ENCODE peak calls at places on chromosomes 3 and 15, in six cellular contexts. S is transverse colon, A is tibial nerve, J is GM12878, N is ovary, K is stomach. R is an unnamed sample. For H3K4me1, the result is how much of the 10 kb centered on the place peaks cover.

GRCh38 chr3:45687828-45688193 is 1.4 kb upstream of the SACM1L start:
- DNase-seq in S (no peak), A (no peak), J (no peak), N (no peak), K (no peak), R (no peak)

GRCh38 chr15:39624806-39625205 is 43.9 kb downstream of the THBS1 start:
- DNase-seq in S (peak), A (peak), J (peak), N (peak), K (peak), R (peak)

GRCh38 chr3:129892857-129893615 is 475 bp downstream of the TMCC1 start:
- DNase-seq in S (peak), A (peak), J (peak), N (peak), K (no peak), R (peak)

GRCh38 chr3:151903501-151903991 is 30.1 kb downstream of the SUCNR1 start:
- DNase-seq in S (no peak), A (no peak), J (no peak), N (peak), K (no peak), R (no peak)

GRCh38 chr3:188230962-188231361 is 77.0 kb downstream of the LPP start:
- DNase-seq in S (no peak), A (no peak), J (no peak), N (no peak), K (no peak), R (peak)

GRCh38 chr3:123834631-123835030 is 49.5 kb downstream of the MYLK start:
- DNase-seq in S (no peak), A (no peak), J (no peak), N (no peak), K (no peak), R (no peak)

GRCh38 chr3:113057117-113057516 is 66.3 kb downstream of the GTPBP8 start:
- DNase-seq in S (no peak), A (no peak), J (peak), N (no peak), K (no peak), R (no peak)

GRCh38 chr15:80942746-80943565 is 46.7 kb downstream of the MESD start:
- DNase-seq in S (no peak), A (no peak), J (no peak), N (no peak), K (no peak), R (peak)

GRCh38 chr3:35392187-35392586 is 247.1 kb upstream of the ARPP21 start:
- DNase-seq in S (no peak), A (no peak), J (no peak), N (no peak), K (no peak), R (no peak)

GRCh38 chr15:34360298-34360697 is 6.7 kb downstream of the LPCAT4 start:
- DNase-seq in S (no peak), A (no peak), J (no peak), N (no peak), K (no peak), R (no peak)

GRCh38 chr15:34357653-34358052 is 9.3 kb downstream of the LPCAT4 start:
- DNase-seq in S (no peak), A (no peak), J (no peak), N (no peak), K (no peak), R (no peak)

GRCh38 chr15:34359416-34359815 is 7.6 kb downstream of the LPCAT4 start:
- DNase-seq in S (peak), A (no peak), J (no peak), N (no peak), K (peak), R (no peak)

GRCh38 chr15:34358948-34359347 is 8.0 kb downstream of the LPCAT4 start:
- DNase-seq in S (no peak), A (no peak), J (no peak), N (no peak), K (no peak), R (no peak)

DNA sequence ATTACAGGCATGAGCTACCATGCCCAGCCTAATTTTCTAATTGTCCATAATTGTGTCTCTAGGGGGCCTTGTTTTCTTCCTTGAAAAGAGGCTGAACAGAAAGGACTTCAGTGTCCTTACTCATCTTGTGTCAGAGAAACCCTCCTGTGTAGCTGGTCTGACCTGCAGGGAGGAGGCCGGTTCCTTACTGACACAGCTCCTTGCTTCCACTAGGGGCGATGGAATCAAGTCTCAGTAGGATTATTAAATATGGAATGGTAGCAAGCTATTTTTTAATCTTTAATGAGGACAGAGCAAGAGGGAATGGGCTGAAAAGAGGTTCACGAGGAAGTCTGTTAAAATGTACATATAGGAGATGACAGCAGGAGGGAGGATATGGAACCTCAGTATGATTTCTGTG is 8.6 kb downstream of the LPCAT4 start:
- DNase-seq in S (no peak), A (no peak), J (no peak), N (no peak), K (no peak), R (no peak)
- TF ChIP-seq CTCF in S (no peak), A (no peak), J (peak), N (no peak), K (no peak), R (no peak)

GRCh38 chr15:64854041-64854440 is 12.3 kb downstream of the PLEKHO2 start:
- DNase-seq in S (no peak), A (no peak), J (no peak), N (no peak), K (no peak), R (peak)

GRCh38 chr15:64850778-64851502 is 9.2 kb downstream of the PLEKHO2 start:
- DNase-seq in S (no peak), A (no peak), J (no peak), N (no peak), K (no peak), R (peak)

GRCh38 chr15:64847876-64848716 is 6.4 kb downstream of the PLEKHO2 start:
- DNase-seq in S (no peak), A (no peak), J (no peak), N (no peak), K (no peak), R (peak)

GRCh38 chr15:64854526-64854925 is 12.8 kb downstream of the PLEKHO2 start:
- DNase-seq in S (no peak), A (no peak), J (no peak), N (no peak), K (no peak), R (peak)

GRCh38 chr15:64851503-64851840 is 9.8 kb downstream of the PLEKHO2 start:
- DNase-seq in S (peak), A (peak), J (no peak), N (peak), K (no peak), R (peak)
- H3K4me1 ChIP-seq in S (under half), A (half or more), J (under half), N (under half), K (half or more), R (under half)

GRCh38 chr15:75134748-75135147 is 66.9 kb upstream of the C15orf39 start:
- DNase-seq in S (no peak), A (no peak), J (no peak), N (no peak), K (no peak), R (no peak)
- TF ChIP-seq EP300 in S (no peak), A (no peak), J (no peak), N (no peak), K (no peak), R (no peak)

GRCh38 chr3:78741066-78741645 is 1026.6 kb downstream of the ROBO1 start:
- DNase-seq in S (no peak), A (no peak), J (no peak), N (no peak), K (no peak), R (no peak)
- TF ChIP-seq CTCF in S (peak), A (no peak), J (peak), N (no peak), K (no peak), R (no peak)

DNA sequence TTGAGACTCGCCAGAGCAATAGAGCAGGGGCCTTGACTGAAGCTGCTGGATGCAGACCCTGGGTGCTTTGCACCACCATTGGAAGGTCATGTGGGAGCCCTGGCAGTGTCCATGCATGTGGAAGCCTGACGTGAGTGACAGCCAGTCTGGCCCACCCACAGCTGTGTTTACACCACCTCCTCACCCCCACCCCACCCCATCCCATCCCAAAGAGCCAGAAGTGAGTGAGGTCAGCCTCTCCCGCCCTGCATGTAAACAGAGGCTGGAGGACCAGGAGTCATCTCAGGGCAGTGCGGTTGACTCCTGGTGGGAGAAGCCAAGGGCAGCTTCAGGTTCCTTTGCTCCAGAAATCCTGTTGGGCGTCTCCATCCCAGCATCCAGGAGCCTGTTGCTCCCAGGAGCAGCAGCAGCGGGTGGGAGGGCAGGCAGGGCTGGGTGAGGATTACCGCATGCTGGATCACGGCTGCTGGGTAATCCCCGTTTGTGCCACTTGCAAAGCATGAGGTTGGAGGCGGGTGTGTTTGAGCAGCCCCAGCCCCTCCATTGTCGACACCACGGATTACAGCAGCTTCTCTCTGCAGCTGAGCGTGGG is 44.6 kb downstream of the CORO2B start:
- DNase-seq in S (no peak), A (no peak), J (no peak), N (no peak), K (no peak), R (no peak)
- H3K4me1 ChIP-seq in S (under half), A (under half), J (under half), N (under half), K (under half), R (under half)

DNA sequence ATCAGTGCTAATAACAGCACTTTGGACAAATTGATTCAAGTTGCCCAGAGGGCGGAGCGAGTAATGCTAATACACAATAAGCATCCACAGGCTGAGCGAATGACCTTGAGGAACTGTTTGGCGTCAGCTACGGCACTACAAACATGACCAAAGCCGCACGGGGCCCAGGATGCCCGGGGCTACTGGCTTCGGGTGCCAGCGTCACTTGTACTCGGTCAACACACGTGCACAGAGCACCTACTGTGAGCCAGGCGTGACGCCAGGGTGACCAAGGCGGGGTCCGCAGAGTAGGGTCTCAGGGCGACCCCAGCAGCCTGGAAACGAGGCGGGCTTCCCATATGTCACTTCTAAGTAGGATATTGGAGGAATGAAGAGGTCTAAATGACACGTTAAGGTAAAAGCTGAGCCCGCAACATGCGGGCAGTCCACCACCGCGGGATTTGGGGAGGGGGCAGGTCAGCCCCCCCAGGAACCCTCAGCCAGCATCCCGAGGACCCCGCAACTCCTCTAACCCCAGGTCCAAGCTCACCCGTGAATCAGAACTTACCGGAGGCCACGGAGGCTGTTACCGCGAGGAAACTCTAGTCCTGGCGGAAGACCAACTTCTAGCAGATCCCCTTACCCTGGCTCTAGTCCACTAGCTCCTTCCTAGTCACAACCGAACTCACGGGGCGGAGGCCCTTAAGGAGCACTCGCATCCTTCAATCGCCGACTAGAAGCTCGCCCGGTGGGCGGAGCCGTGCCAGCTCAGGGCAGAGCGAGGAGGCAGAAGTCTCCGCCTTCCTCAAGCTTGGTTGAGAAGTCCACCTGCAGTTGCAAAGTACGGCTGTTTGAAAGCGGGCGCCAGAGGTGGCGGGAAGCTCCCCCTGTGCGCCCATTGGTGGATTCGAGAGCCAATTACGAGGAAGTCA is at the start of gene CEP152:
- DNase-seq in S (peak), A (peak), J (peak), N (peak), K (peak), R (peak)
- TF ChIP-seq EP300 in S (no peak), A (peak), J (no peak), N (no peak), K (no peak), R (no peak)

R was measured in sigmoid colon.